ENCODE peak calls at places on chromosomes 5 and 9, in ten cellular contexts. T, C, S, G, O, Z, E, V, M and W are unnamed samples.

GRCh38 chr9:35814106-35814840 is 569 bp downstream of the HINT2 start:
- DNase-seq in E (peak), M (peak), C (peak), G (peak), S (no peak), T (no peak), O (peak), Z (peak), V (peak), W (no peak)

GRCh38 chr5:94245608-94246007 is 372.8 kb downstream of the KIAA0825 start:
- DNase-seq in O (no peak), C (no peak), Z (no peak), S (no peak), T (no peak), M (no peak), E (no peak), G (no peak), V (no peak), W (no peak)

GRCh38 chr9:35749515-35750255 is 598 bp downstream of the RGP1 start:
- DNase-seq in O (peak), S (no peak), G (no peak), Z (no peak), E (peak), T (no peak), V (peak), C (no peak), M (peak), W (no peak)

GRCh38 chr5:111278824-111279504 is 54.8 kb downstream of the CAMK4 start:
- DNase-seq in T (peak), Z (peak), V (peak), E (peak), S (no peak), O (peak), C (peak), M (peak), G (peak), W (no peak)

GRCh38 chr9:78130004-78130403 is 98.4 kb upstream of the GNAQ start:
- DNase-seq in G (peak), E (no peak), Z (peak), T (no peak), O (no peak), S (no peak), C (peak), M (no peak), V (no peak), W (no peak)

GRCh38 chr5:10158886-10159285 is 90.8 kb downstream of the ATPSCKMT start:
- DNase-seq in S (no peak), T (no peak), C (no peak), G (no peak), E (no peak), Z (no peak), M (no peak), V (no peak), O (no peak), W (no peak)

GRCh38 chr5:4576161-4576748 is 563.9 kb upstream of the ADAMTS16 start:
- DNase-seq in S (no peak), E (no peak), V (no peak), Z (no peak), G (peak), M (no peak), T (no peak), O (no peak), C (no peak), W (no peak)

GRCh38 chr5:37710965-37711364 is 128.9 kb downstream of the GDNF start:
- DNase-seq in O (no peak), T (no peak), S (no peak), V (no peak), G (peak), M (no peak), E (no peak), Z (peak), C (no peak), W (no peak)

GRCh38 chr5:23740029-23740428 is 232.6 kb downstream of the PRDM9 start:
- DNase-seq in E (no peak), T (no peak), Z (no peak), G (no peak), C (no peak), M (no peak), O (no peak), V (no peak), S (no peak), W (no peak)

GRCh38 chr5:102545175-102545574 is 46.4 kb upstream of the SLCO6A1 start:
- DNase-seq in C (no peak), G (peak), V (no peak), O (no peak), E (no peak), M (no peak), Z (peak), S (no peak), T (no peak), W (no peak)

GRCh38 chr5:19891658-19892057 is 96.3 kb downstream of the CDH18 start:
- DNase-seq in C (no peak), T (no peak), V (no peak), E (no peak), M (no peak), G (peak), Z (peak), O (no peak), S (no peak), W (no peak)

GRCh38 chr5:150270546-150271295 is 18.9 kb downstream of the CAMK2A start:
- DNase-seq in V (no peak), Z (no peak), S (no peak), M (no peak), E (peak), C (no peak), G (no peak), T (no peak), O (no peak), W (no peak)

GRCh38 chr9:114689813-114690212 is 7.8 kb upstream of the TEX48 start:
- DNase-seq in S (no peak), E (no peak), O (no peak), M (no peak), T (no peak), C (no peak), V (no peak), Z (no peak), G (no peak), W (no peak)

GRCh38 chr5:1218351-1219080 is 6.7 kb upstream of the SLC6A18 start:
- DNase-seq in E (peak), Z (no peak), T (no peak), O (no peak), M (no peak), V (no peak), C (no peak), S (no peak), G (no peak), W (no peak)

GRCh38 chr5:50786073-50786472 is 119.6 kb downstream of the PARP8 start:
- DNase-seq in G (no peak), O (no peak), M (no peak), V (no peak), T (no peak), E (no peak), C (no peak), Z (peak), S (no peak), W (no peak)

GRCh38 chr5:167861134-167861930 is 430.1 kb upstream of the WWC1 start:
- DNase-seq in M (no peak), S (no peak), G (no peak), V (no peak), T (peak), E (no peak), C (peak), Z (peak), O (no peak), W (no peak)

GRCh38 chr5:42586625-42587024 is 163.4 kb downstream of the GHR start:
- DNase-seq in M (no peak), O (no peak), V (no peak), E (peak), C (no peak), S (no peak), T (no peak), G (no peak), Z (no peak), W (no peak)

GRCh38 chr5:73786043-73786831 is 160.2 kb downstream of the ARHGEF28 start:
- DNase-seq in V (no peak), Z (no peak), O (no peak), S (no peak), C (no peak), E (no peak), M (no peak), G (no peak), T (no peak), W (no peak)

GRCh38 chr9:72139233-72139632 is 10.0 kb upstream of the GDA start:
- DNase-seq in G (peak), T (no peak), O (no peak), V (no peak), E (no peak), C (no peak), S (no peak), M (no peak), Z (no peak), W (no peak)

GRCh38 chr5:82225525-82226172 is 52.5 kb downstream of the RPS23 start:
- DNase-seq in S (peak), C (peak), M (peak), O (peak), T (peak), G (peak), V (peak), Z (peak), E (peak), W (peak)